ENCODE peak calls at places on chromosomes 2 and 18, in five cellular contexts. One of them, this sample, is unnamed. For H3K4me1, the result is how much of the 10 kb centered on the place peaks cover.

GRCh38 chr2:136858656-136859055 is 93.3 kb downstream of the THSD7B start:
- DNase-seq in lower lobe of right lung: no peak
- DNase-seq in K562: no peak
- DNase-seq in heart left ventricle: no peak
- DNase-seq in psoas muscle: no peak
- DNase-seq in this sample: no peak

GRCh38 chr2:127007652-127008051 is 99.3 kb downstream of the BIN1 start:
- DNase-seq in lower lobe of right lung: no peak
- DNase-seq in K562: no peak
- DNase-seq in heart left ventricle: no peak
- DNase-seq in psoas muscle: no peak
- DNase-seq in this sample: no peak

GRCh38 chr2:152740743-152741328 is 22.4 kb downstream of the ARL6IP6 start:
- DNase-seq in lower lobe of right lung: no peak
- DNase-seq in K562: peak
- DNase-seq in heart left ventricle: no peak
- DNase-seq in psoas muscle: no peak
- DNase-seq in this sample: no peak

GRCh38 chr2:164890533-164890932 is 48.9 kb upstream of the COBLL1 start:
- DNase-seq in lower lobe of right lung: no peak
- DNase-seq in K562: no peak
- DNase-seq in heart left ventricle: no peak
- DNase-seq in psoas muscle: no peak
- DNase-seq in this sample: no peak

GRCh38 chr2:38486213-38487026 is 109.3 kb upstream of the ATL2 start:
- DNase-seq in lower lobe of right lung: no peak
- DNase-seq in K562: peak
- DNase-seq in heart left ventricle: no peak
- DNase-seq in psoas muscle: no peak
- DNase-seq in this sample: no peak

GRCh38 chr18:75207298-75208054 is 1.5 kb downstream of the PTGR3 start:
- DNase-seq in lower lobe of right lung: no peak
- DNase-seq in K562: peak
- DNase-seq in heart left ventricle: no peak
- DNase-seq in psoas muscle: no peak
- DNase-seq in this sample: no peak

GRCh38 chr2:61536723-61537581 is 1.2 kb downstream of the XPO1 start:
- DNase-seq in lower lobe of right lung: peak
- DNase-seq in K562: peak
- DNase-seq in heart left ventricle: peak
- DNase-seq in psoas muscle: peak
- DNase-seq in this sample: peak

GRCh38 chr18:47204908-47205522 is 28.9 kb upstream of the IER3IP1 start:
- DNase-seq in lower lobe of right lung: no peak
- DNase-seq in K562: peak
- DNase-seq in heart left ventricle: no peak
- DNase-seq in psoas muscle: no peak
- DNase-seq in this sample: no peak

GRCh38 chr18:77098554-77099174 is 33.9 kb downstream of the MBP start:
- DNase-seq in lower lobe of right lung: no peak
- DNase-seq in K562: no peak
- DNase-seq in heart left ventricle: no peak
- DNase-seq in psoas muscle: no peak
- DNase-seq in this sample: no peak

GRCh38 chr2:28638102-28638501 is 113.5 kb upstream of the PPP1CB start:
- DNase-seq in lower lobe of right lung: no peak
- DNase-seq in K562: no peak
- DNase-seq in heart left ventricle: no peak
- DNase-seq in psoas muscle: no peak
- DNase-seq in this sample: no peak

GRCh38 chr2:86064006-86064405 is 41.7 kb downstream of the POLR1A start:
- DNase-seq in lower lobe of right lung: no peak
- DNase-seq in K562: no peak
- DNase-seq in heart left ventricle: no peak
- DNase-seq in psoas muscle: no peak
- DNase-seq in this sample: no peak

GRCh38 chr18:44039826-44040225 is 640.9 kb upstream of the SETBP1 start:
- DNase-seq in lower lobe of right lung: no peak
- DNase-seq in K562: no peak
- DNase-seq in heart left ventricle: no peak
- DNase-seq in psoas muscle: no peak
- DNase-seq in this sample: no peak

GRCh38 chr2:162161634-162162033 is 9.6 kb upstream of the GCG start:
- DNase-seq in lower lobe of right lung: no peak
- DNase-seq in K562: no peak
- DNase-seq in heart left ventricle: no peak
- DNase-seq in psoas muscle: no peak
- DNase-seq in this sample: no peak

DNA sequence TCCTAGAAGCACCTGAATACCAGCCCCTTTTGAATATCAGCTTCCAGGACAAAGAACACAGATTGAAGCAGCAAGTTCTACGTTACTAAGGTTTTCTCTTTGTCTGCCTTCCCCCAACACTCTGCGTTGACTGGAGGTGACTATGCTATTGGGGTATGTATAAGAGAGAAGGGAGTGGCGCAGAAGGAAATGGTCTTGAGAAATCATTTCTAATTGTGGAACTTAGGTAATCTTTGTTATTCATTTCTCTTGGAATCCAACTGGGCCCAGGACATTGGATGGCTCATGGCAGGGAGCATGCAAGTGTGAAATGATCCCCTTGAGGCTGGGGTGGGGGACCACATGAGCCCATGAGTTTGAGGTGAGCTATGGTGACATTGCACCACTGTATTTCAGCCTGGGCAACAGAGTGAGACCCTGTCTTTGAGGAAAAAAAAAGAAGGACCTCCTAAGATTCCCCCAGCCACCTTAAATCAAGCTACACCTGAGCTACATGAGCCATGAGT is 29.7 kb downstream of the XDH start:
- DNase-seq in lower lobe of right lung: no peak
- DNase-seq in K562: no peak
- DNase-seq in heart left ventricle: no peak
- DNase-seq in psoas muscle: no peak
- DNase-seq in this sample: no peak
- H3K27ac ChIP-seq in lower lobe of right lung: no peak
- H3K27ac ChIP-seq in K562: no peak
- H3K27ac ChIP-seq in heart left ventricle: no peak
- H3K27ac ChIP-seq in psoas muscle: peak
- H3K27ac ChIP-seq in this sample: no peak

GRCh38 chr2:229410946-229411345 is 139.9 kb upstream of the PID1 start:
- DNase-seq in lower lobe of right lung: no peak
- DNase-seq in K562: no peak
- DNase-seq in heart left ventricle: no peak
- DNase-seq in psoas muscle: no peak
- DNase-seq in this sample: no peak
- H3K4me1 ChIP-seq in lower lobe of right lung: under half
- H3K4me1 ChIP-seq in K562: under half
- H3K4me1 ChIP-seq in heart left ventricle: under half
- H3K4me1 ChIP-seq in psoas muscle: under half
- H3K4me1 ChIP-seq in this sample: under half

DNA sequence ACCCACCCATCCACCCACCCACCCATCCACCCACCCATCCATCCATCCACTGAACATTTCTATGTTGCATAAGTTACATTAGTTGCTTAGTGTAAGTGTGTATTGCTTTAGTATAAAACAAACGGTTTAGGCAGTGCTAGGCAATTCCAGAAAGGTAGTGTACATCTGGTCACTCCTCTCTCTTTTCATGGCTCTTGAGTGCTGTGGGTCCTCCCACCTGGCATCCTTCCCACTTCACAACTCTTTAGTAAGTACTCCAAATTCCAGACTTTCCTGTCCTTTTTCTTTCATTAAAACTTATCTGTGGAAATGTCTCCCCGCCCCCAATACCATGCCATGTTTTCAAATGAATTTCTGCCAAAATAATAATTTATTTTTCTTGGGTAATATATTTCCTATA is 122.5 kb downstream of the PLEKHM3 start:
- DNase-seq in lower lobe of right lung: peak
- DNase-seq in K562: no peak
- DNase-seq in heart left ventricle: no peak
- DNase-seq in psoas muscle: no peak
- DNase-seq in this sample: no peak
- H3K27ac ChIP-seq in lower lobe of right lung: no peak
- H3K27ac ChIP-seq in K562: no peak
- H3K27ac ChIP-seq in heart left ventricle: no peak
- H3K27ac ChIP-seq in psoas muscle: no peak
- H3K27ac ChIP-seq in this sample: no peak

GRCh38 chr2:40248294-40248693 is 203.6 kb downstream of the SLC8A1 start:
- DNase-seq in lower lobe of right lung: no peak
- DNase-seq in K562: no peak
- DNase-seq in heart left ventricle: no peak
- DNase-seq in psoas muscle: no peak
- DNase-seq in this sample: no peak

GRCh38 chr2:40242315-40242714 is 209.6 kb downstream of the SLC8A1 start:
- DNase-seq in lower lobe of right lung: no peak
- DNase-seq in K562: no peak
- DNase-seq in heart left ventricle: no peak
- DNase-seq in psoas muscle: no peak
- DNase-seq in this sample: no peak

GRCh38 chr2:40240067-40240466 is 211.8 kb downstream of the SLC8A1 start:
- DNase-seq in lower lobe of right lung: peak
- DNase-seq in K562: no peak
- DNase-seq in heart left ventricle: peak
- DNase-seq in psoas muscle: peak
- DNase-seq in this sample: peak

GRCh38 chr2:40244251-40245010 is 207.5 kb downstream of the SLC8A1 start:
- DNase-seq in lower lobe of right lung: peak
- DNase-seq in K562: peak
- DNase-seq in heart left ventricle: peak
- DNase-seq in psoas muscle: peak
- DNase-seq in this sample: peak

DNA sequence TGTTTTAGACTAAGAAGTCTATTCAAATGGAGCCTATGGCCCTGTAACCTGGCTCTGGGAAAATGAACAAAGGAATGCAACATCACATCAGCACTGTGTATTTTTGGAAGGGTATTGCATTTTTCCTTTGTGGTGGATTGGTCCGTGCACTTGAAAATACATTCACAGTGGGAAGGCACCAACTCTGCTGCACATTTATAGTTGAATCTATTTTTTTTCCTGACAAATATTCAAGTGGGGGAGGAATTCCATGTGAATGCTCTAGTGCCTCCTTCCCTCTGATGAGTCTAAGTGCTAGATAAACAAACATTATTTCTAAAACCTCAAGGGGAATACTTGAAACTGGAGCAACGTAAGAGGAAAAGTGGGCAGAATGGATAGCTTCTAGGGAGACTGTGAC is 208.3 kb downstream of the SLC8A1 start:
- DNase-seq in lower lobe of right lung: no peak
- DNase-seq in K562: no peak
- DNase-seq in heart left ventricle: no peak
- DNase-seq in psoas muscle: no peak
- DNase-seq in this sample: no peak
- H3K4me1 ChIP-seq in lower lobe of right lung: under half
- H3K4me1 ChIP-seq in K562: under half
- H3K4me1 ChIP-seq in heart left ventricle: under half
- H3K4me1 ChIP-seq in psoas muscle: under half
- H3K4me1 ChIP-seq in this sample: under half

DNA sequence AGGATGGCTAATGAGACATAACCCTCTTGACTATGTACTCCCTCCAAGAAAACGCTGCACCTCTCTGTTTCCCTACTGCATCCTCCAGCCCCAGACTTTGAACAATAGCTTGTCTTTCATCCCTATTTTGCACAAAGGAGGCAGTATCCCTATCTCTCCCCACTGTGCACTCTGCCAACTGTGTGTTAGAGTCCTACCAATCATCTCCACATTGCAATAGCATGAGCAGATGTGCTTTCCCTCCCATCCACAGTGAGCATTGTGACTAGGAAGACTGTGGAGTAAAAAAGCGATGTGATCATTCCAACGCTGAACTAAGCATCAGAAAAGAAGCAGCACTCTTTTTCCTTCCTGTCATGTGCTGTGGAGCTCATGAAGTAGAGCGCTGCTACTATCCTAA is 206.3 kb upstream of the GULP1 start:
- DNase-seq in lower lobe of right lung: no peak
- DNase-seq in K562: no peak
- DNase-seq in heart left ventricle: no peak
- DNase-seq in psoas muscle: no peak
- DNase-seq in this sample: no peak
- H3K27ac ChIP-seq in lower lobe of right lung: no peak
- H3K27ac ChIP-seq in K562: no peak
- H3K27ac ChIP-seq in heart left ventricle: no peak
- H3K27ac ChIP-seq in psoas muscle: no peak
- H3K27ac ChIP-seq in this sample: no peak

GRCh38 chr2:217932661-217933325 is 70.0 kb downstream of the TNS1 start:
- DNase-seq in lower lobe of right lung: no peak
- DNase-seq in K562: no peak
- DNase-seq in heart left ventricle: peak
- DNase-seq in psoas muscle: peak
- DNase-seq in this sample: no peak

GRCh38 chr2:217930783-217931563 is 71.8 kb downstream of the TNS1 start:
- DNase-seq in lower lobe of right lung: peak
- DNase-seq in K562: no peak
- DNase-seq in heart left ventricle: no peak
- DNase-seq in psoas muscle: no peak
- DNase-seq in this sample: no peak

GRCh38 chr2:217929757-217930707 is 72.8 kb downstream of the TNS1 start:
- DNase-seq in lower lobe of right lung: no peak
- DNase-seq in K562: no peak
- DNase-seq in heart left ventricle: peak
- DNase-seq in psoas muscle: no peak
- DNase-seq in this sample: peak

GRCh38 chr2:217933326-217933993 is 69.3 kb downstream of the TNS1 start:
- DNase-seq in lower lobe of right lung: peak
- DNase-seq in K562: no peak
- DNase-seq in heart left ventricle: peak
- DNase-seq in psoas muscle: peak
- DNase-seq in this sample: no peak

DNA sequence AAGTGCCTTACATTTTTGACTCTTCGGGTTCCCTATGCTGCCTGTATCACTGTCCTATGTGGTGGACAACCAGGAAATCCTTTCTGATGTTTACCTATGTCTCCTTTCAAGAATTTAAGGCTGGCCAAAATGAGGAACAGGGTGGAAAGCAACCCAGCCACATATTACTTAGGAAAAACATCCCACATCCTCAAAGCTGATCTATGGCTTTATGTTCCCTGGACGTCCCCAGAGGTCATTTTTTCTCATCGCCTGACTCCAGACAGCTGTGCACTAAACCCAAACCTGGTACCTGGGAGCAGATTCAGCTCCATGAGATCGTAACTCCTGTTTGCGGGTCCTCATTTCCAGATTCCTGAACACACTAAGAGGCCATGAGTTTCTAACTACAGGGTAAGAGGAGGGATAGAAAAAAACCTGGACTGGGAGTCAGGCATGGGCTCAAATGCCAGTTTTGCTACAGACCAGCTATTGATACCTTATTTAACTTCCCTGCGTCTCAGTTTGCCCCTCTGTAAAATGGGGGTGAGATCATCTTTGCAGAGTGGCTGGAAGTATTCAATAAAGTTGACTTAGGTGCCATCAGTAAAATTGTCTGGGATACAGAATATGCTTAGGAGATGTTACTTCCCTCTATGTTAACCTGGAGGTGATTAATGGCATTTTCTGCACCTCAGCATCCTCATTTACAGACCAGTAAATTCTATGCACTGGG is 70.8 kb downstream of the TNS1 start:
- DNase-seq in lower lobe of right lung: no peak
- DNase-seq in K562: no peak
- DNase-seq in heart left ventricle: no peak
- DNase-seq in psoas muscle: no peak
- DNase-seq in this sample: no peak
- H3K4me1 ChIP-seq in lower lobe of right lung: half or more
- H3K4me1 ChIP-seq in K562: under half
- H3K4me1 ChIP-seq in heart left ventricle: half or more
- H3K4me1 ChIP-seq in psoas muscle: half or more
- H3K4me1 ChIP-seq in this sample: under half